ENCODE peak calls at places on chromosomes 12 and 14, in eight cellular contexts. W, S, Y, J, P, A, O and L are unnamed samples.

GRCh38 chr12:48779869-48780268 is 9.0 kb downstream of the ADCY6 start:
- DNase-seq in W (peak), S (no peak), Y (no peak), J (no peak), P (no peak), A (no peak), O (peak), L (no peak)

GRCh38 chr12:16063728-16064127 is 152.6 kb downstream of the DERA start:
- DNase-seq in W (no peak), S (no peak), Y (no peak), J (no peak), P (no peak), A (no peak), O (no peak), L (peak)

GRCh38 chr12:52207895-52208294 is 16.1 kb upstream of the KRT80 start:
- DNase-seq in W (no peak), S (no peak), Y (no peak), J (no peak), P (peak), A (no peak), O (peak), L (peak)

GRCh38 chr14:90483551-90483950 is 86.7 kb downstream of the CALM1 start:
- DNase-seq in W (no peak), S (peak), Y (no peak), J (no peak), P (no peak), A (no peak), O (no peak), L (peak)

GRCh38 chr12:45878630-45879255 is 111.6 kb downstream of the SCAF11 start:
- DNase-seq in W (no peak), S (no peak), Y (no peak), J (no peak), P (peak), A (peak), O (peak), L (peak)

GRCh38 chr12:124626841-124627502 is 59.6 kb upstream of the NCOR2 start:
- DNase-seq in W (no peak), S (no peak), Y (no peak), J (no peak), P (no peak), A (no peak), O (peak), L (no peak)

GRCh38 chr12:46763230-46763629 is 62.6 kb downstream of the SLC38A4 start:
- DNase-seq in W (no peak), S (no peak), Y (no peak), J (no peak), P (no peak), A (no peak), O (no peak), L (no peak)

GRCh38 chr12:67320614-67321305 is 51.6 kb downstream of the CAND1 start:
- DNase-seq in W (no peak), S (no peak), Y (no peak), J (no peak), P (peak), A (peak), O (no peak), L (no peak)

GRCh38 chr12:39505025-39505424 is 62.1 kb upstream of the KIF21A start:
- DNase-seq in W (no peak), S (no peak), Y (no peak), J (no peak), P (peak), A (no peak), O (no peak), L (no peak)

GRCh38 chr12:2364566-2365165 is 311.9 kb downstream of the CACNA1C start:
- DNase-seq in W (no peak), S (no peak), Y (no peak), J (no peak), P (peak), A (no peak), O (no peak), L (no peak)

GRCh38 chr12:109291531-109292341 is 17.3 kb downstream of the FOXN4 start:
- DNase-seq in W (no peak), S (no peak), Y (peak), J (peak), P (no peak), A (no peak), O (no peak), L (no peak)

GRCh38 chr12:46373303-46374182 is 970 bp upstream of the SLC38A2 start:
- DNase-seq in W (no peak), S (peak), Y (peak), J (peak), P (no peak), A (peak), O (peak), L (peak)

GRCh38 chr14:74610866-74611671 is 968 bp downstream of the LTBP2 start:
- DNase-seq in W (no peak), S (no peak), Y (no peak), J (peak), P (no peak), A (no peak), O (peak), L (no peak)

GRCh38 chr14:63905370-63905769 is 52.6 kb downstream of the SYNE2 start:
- DNase-seq in W (no peak), S (no peak), Y (no peak), J (no peak), P (no peak), A (no peak), O (peak), L (no peak)

GRCh38 chr12:92614502-92614901 is 88.3 kb upstream of the PLEKHG7 start:
- DNase-seq in W (no peak), S (no peak), Y (no peak), J (no peak), P (no peak), A (no peak), O (no peak), L (peak)

GRCh38 chr12:33825442-33825841 is 196.9 kb upstream of the ALG10 start:
- DNase-seq in W (no peak), S (no peak), Y (no peak), J (no peak), P (peak), A (no peak), O (no peak), L (peak)

GRCh38 chr12:31388713-31389112 is 62.8 kb upstream of the SINHCAF start:
- DNase-seq in W (no peak), S (no peak), Y (no peak), J (no peak), P (no peak), A (no peak), O (no peak), L (no peak)

GRCh38 chr12:54222609-54223008 is 33.8 kb upstream of the SMUG1 start:
- DNase-seq in W (peak), S (no peak), Y (no peak), J (no peak), P (peak), A (no peak), O (peak), L (peak)

GRCh38 chr14:62189698-62190097 is 427.5 kb downstream of the SNAPC1 start:
- DNase-seq in W (no peak), S (peak), Y (no peak), J (no peak), P (peak), A (no peak), O (no peak), L (peak)

GRCh38 chr14:88323520-88324199 is 591 bp upstream of the KCNK10 start:
- DNase-seq in W (no peak), S (no peak), Y (peak), J (peak), P (no peak), A (no peak), O (no peak), L (no peak)

GRCh38 chr14:72500234-72500838 is 393.6 kb downstream of the DPF3 start:
- DNase-seq in W (no peak), S (no peak), Y (no peak), J (no peak), P (no peak), A (no peak), O (no peak), L (no peak)

GRCh38 chr14:51020024-51020710 is 74.7 kb downstream of the TRIM9 start:
- DNase-seq in W (no peak), S (no peak), Y (no peak), J (no peak), P (no peak), A (no peak), O (no peak), L (no peak)

GRCh38 chr12:121438207-121438606 is 38.3 kb downstream of the RNF34 start:
- DNase-seq in W (no peak), S (no peak), Y (no peak), J (no peak), P (no peak), A (no peak), O (no peak), L (no peak)

GRCh38 chr14:52005625-52006024 is 16.3 kb downstream of the RTRAF start:
- DNase-seq in W (no peak), S (no peak), Y (no peak), J (no peak), P (no peak), A (no peak), O (no peak), L (no peak)

GRCh38 chr14:78595797-78596196 is 425.6 kb downstream of the NRXN3 start:
- DNase-seq in W (no peak), S (no peak), Y (peak), J (no peak), P (no peak), A (no peak), O (no peak), L (no peak)

GRCh38 chr14:103729496-103730448 is 14.2 kb downstream of the ZFYVE21 start:
- DNase-seq in W (no peak), S (no peak), Y (no peak), J (no peak), P (no peak), A (no peak), O (no peak), L (no peak)

GRCh38 chr12:19867970-19868369 is 428.7 kb downstream of the AEBP2 start:
- DNase-seq in W (no peak), S (no peak), Y (no peak), J (no peak), P (peak), A (no peak), O (no peak), L (no peak)

GRCh38 chr12:9051156-9051545 is 61.8 kb downstream of the KLRG1 start:
- DNase-seq in W (no peak), S (no peak), Y (no peak), J (no peak), P (no peak), A (no peak), O (no peak), L (no peak)

GRCh38 chr12:31387466-31387865 is 61.5 kb upstream of the SINHCAF start:
- DNase-seq in W (no peak), S (no peak), Y (no peak), J (no peak), P (peak), A (no peak), O (no peak), L (no peak)

GRCh38 chr14:37480446-37481290 is 114.4 kb downstream of the FOXA1 start:
- DNase-seq in W (no peak), S (no peak), Y (no peak), J (no peak), P (peak), A (no peak), O (peak), L (peak)

GRCh38 chr12:89709994-89710872 is 1.6 kb upstream of the ATP2B1 start:
- DNase-seq in W (no peak), S (no peak), Y (peak), J (no peak), P (peak), A (no peak), O (no peak), L (no peak)

GRCh38 chr12:89707992-89708792 is 446 bp downstream of the ATP2B1 start:
- DNase-seq in W (no peak), S (no peak), Y (peak), J (peak), P (no peak), A (peak), O (no peak), L (peak)

GRCh38 chr12:89710873-89711179 is 2.2 kb upstream of the ATP2B1 start:
- DNase-seq in W (no peak), S (no peak), Y (no peak), J (no peak), P (no peak), A (no peak), O (no peak), L (no peak)

GRCh38 chr12:89708793-89709156 is at the start of gene ATP2B1:
- DNase-seq in W (no peak), S (peak), Y (peak), J (peak), P (peak), A (peak), O (peak), L (peak)

GRCh38 chr12:89709157-89709993 is 737 bp upstream of the ATP2B1 start:
- DNase-seq in W (peak), S (peak), Y (peak), J (peak), P (peak), A (peak), O (peak), L (peak)
- TF ChIP-seq CTCF in W (peak), S (no peak), Y (no peak), J (no peak), P (peak), A (no peak), O (no peak), L (no peak)

DNA sequence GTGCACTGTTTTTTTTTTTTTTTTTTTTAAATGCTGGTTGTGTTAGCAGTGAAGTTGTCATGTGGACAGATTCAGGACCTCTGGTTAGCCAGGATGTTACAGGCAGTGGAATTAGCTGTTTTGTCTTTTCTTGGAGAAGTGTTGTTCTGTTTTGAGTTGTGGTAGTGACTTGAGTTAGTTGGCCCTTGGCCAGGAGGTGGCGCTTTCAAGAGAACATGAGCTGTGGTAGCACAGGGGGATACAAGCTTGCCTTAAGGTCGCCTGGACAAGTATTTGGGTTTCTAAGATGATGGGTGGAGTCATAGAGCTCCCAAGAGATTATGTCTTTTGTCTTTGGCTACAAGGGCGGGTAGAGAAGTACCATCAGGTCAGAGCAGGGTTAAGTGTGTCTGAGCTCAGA is 33.3 kb upstream of the CCDC198 start:
- DNase-seq in W (no peak), S (no peak), Y (no peak), J (no peak), P (no peak), A (no peak), O (no peak), L (peak)
- TF ChIP-seq CTCF in W (no peak), S (no peak), Y (peak), J (no peak), P (no peak), A (no peak), O (no peak), L (no peak)

GRCh38 chr14:22838631-22839041 is 2.3 kb downstream of the MMP14 start:
- DNase-seq in W (no peak), S (no peak), Y (no peak), J (no peak), P (peak), A (no peak), O (peak), L (peak)

GRCh38 chr14:22837059-22837749 is 819 bp downstream of the MMP14 start:
- DNase-seq in W (no peak), S (no peak), Y (peak), J (peak), P (no peak), A (no peak), O (peak), L (peak)

GRCh38 chr14:22837750-22838538 is 1.6 kb downstream of the MMP14 start:
- DNase-seq in W (no peak), S (peak), Y (no peak), J (no peak), P (peak), A (no peak), O (peak), L (peak)

GRCh38 chr14:22835505-22835904 is 880 bp upstream of the MMP14 start:
- DNase-seq in W (no peak), S (no peak), Y (no peak), J (no peak), P (no peak), A (no peak), O (no peak), L (no peak)

DNA sequence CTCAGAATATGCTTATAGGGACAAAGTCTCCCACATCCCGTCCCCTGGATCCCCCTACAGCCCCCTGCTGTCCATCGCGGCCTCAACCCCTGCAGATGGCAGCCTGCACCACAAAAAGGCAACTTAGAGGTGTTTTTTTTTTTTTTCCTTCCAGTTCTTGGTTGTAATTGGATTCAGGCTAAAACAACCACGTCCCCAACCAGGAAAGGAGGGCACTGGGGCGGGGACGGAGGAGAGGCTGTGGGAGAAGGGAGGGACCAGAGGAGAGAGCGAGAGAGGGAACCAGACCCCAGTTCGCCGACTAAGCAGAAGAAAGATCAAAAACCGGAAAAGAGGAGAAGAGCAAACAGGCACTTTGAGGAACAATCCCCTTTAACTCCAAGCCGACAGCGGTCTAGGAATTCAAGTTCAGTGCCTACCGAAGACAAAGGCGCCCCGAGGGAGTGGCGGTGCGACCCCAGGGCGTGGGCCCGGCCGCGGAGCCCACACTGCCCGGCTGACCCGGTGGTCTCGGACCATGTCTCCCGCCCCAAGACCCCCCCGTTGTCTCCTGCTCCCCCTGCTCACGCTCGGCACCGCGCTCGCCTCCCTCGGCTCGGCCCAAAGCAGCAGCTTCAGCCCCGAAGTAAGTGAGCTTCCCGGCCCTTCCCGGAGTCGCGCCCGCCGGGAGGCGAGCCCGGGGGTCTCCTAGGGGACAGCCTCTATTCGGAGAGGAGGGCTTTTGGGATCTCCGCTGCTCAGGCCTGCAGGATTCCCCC is at the start of gene MMP14:
- DNase-seq in W (no peak), S (peak), Y (peak), J (peak), P (peak), A (no peak), O (peak), L (peak)
- TF ChIP-seq CTCF in W (peak), S (no peak), Y (peak), J (no peak), P (peak), A (no peak), O (peak), L (no peak)

GRCh38 chr12:65962921-65963883 is 138.9 kb downstream of the HMGA2 start:
- DNase-seq in W (no peak), S (no peak), Y (peak), J (no peak), P (no peak), A (peak), O (no peak), L (no peak)
- TF ChIP-seq CTCF in W (peak), S (no peak), Y (peak), J (no peak), P (peak), A (no peak), O (peak), L (no peak)

DNA sequence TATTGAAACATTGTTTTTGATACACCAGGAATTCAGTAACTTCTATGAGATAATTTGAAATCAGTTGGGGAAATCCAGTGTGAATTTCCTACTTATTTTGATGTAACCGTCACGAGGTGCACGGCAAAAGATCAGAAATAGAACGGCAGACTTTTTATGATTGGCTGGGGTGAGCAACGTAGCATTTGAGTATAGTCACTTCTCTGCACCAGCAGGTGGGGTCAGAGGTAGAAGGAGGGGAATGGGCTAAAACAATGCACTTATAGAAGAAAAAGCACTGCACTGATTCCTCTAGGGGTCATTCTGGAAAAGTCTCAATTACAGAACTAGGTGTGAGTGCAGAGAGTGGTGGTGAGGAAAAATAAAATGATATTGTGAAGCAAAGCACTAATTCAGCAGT is 7.9 kb upstream of the SSPN start:
- DNase-seq in W (no peak), S (no peak), Y (no peak), J (no peak), P (no peak), A (no peak), O (no peak), L (no peak)
- TF ChIP-seq CTCF in W (no peak), S (no peak), Y (no peak), J (no peak), P (no peak), A (no peak), O (no peak), L (no peak)

GRCh38 chr12:81610955-81611889 is 147.9 kb downstream of the PPFIA2 start:
- DNase-seq in W (no peak), S (no peak), Y (no peak), J (peak), P (peak), A (peak), O (peak), L (peak)
- TF ChIP-seq CTCF in W (peak), S (peak), Y (peak), J (no peak), P (peak), A (peak), O (peak), L (peak)